ENCODE peak calls at places on chromosomes 11 and 22, in six cellular contexts. One of them, this sample, is unnamed.

GRCh38 chr22:24471570-24471969 is 23.6 kb upstream of the UPB1 start:
- DNase-seq in ELR: no peak
- DNase-seq in kidney tubule cell: no peak
- DNase-seq in T-helper 17 cell: no peak
- DNase-seq in left lobe of liver: no peak
- DNase-seq in stimulated activated CD8-positive, alpha-beta memory T cell treated with anti-CD3 and anti-CD28 coated beads, Interleukin-7, amount 100 ng/mL, for 4 hours: no peak
- DNase-seq in this sample: peak

GRCh38 chr11:96063053-96063452 is 139.1 kb upstream of the MTMR2 start:
- DNase-seq in ELR: no peak
- DNase-seq in kidney tubule cell: no peak
- DNase-seq in T-helper 17 cell: no peak
- DNase-seq in left lobe of liver: no peak
- DNase-seq in stimulated activated CD8-positive, alpha-beta memory T cell treated with anti-CD3 and anti-CD28 coated beads, Interleukin-7, amount 100 ng/mL, for 4 hours: no peak
- DNase-seq in this sample: no peak

GRCh38 chr22:43562843-43563242 is 151.0 kb downstream of the MPPED1 start:
- DNase-seq in ELR: no peak
- DNase-seq in kidney tubule cell: no peak
- DNase-seq in T-helper 17 cell: no peak
- DNase-seq in left lobe of liver: no peak
- DNase-seq in stimulated activated CD8-positive, alpha-beta memory T cell treated with anti-CD3 and anti-CD28 coated beads, Interleukin-7, amount 100 ng/mL, for 4 hours: no peak
- DNase-seq in this sample: no peak

GRCh38 chr11:69377953-69378302 is 84.0 kb downstream of the MYEOV start:
- DNase-seq in ELR: no peak
- DNase-seq in kidney tubule cell: no peak
- DNase-seq in T-helper 17 cell: no peak
- DNase-seq in left lobe of liver: no peak
- DNase-seq in stimulated activated CD8-positive, alpha-beta memory T cell treated with anti-CD3 and anti-CD28 coated beads, Interleukin-7, amount 100 ng/mL, for 4 hours: no peak
- DNase-seq in this sample: no peak

GRCh38 chr11:73310076-73310475 is 2.0 kb downstream of the ARHGEF17 start:
- DNase-seq in ELR: no peak
- DNase-seq in kidney tubule cell: no peak
- DNase-seq in T-helper 17 cell: no peak
- DNase-seq in left lobe of liver: no peak
- DNase-seq in stimulated activated CD8-positive, alpha-beta memory T cell treated with anti-CD3 and anti-CD28 coated beads, Interleukin-7, amount 100 ng/mL, for 4 hours: no peak
- DNase-seq in this sample: peak

GRCh38 chr11:70727021-70727420 is 328.7 kb downstream of the CTTN start:
- DNase-seq in ELR: no peak
- DNase-seq in kidney tubule cell: no peak
- DNase-seq in T-helper 17 cell: no peak
- DNase-seq in left lobe of liver: no peak
- DNase-seq in stimulated activated CD8-positive, alpha-beta memory T cell treated with anti-CD3 and anti-CD28 coated beads, Interleukin-7, amount 100 ng/mL, for 4 hours: no peak
- DNase-seq in this sample: no peak

GRCh38 chr22:43860126-43860525 is 2.2 kb downstream of the SULT4A1 start:
- DNase-seq in ELR: no peak
- DNase-seq in kidney tubule cell: no peak
- DNase-seq in T-helper 17 cell: no peak
- DNase-seq in left lobe of liver: no peak
- DNase-seq in stimulated activated CD8-positive, alpha-beta memory T cell treated with anti-CD3 and anti-CD28 coated beads, Interleukin-7, amount 100 ng/mL, for 4 hours: no peak
- DNase-seq in this sample: no peak

GRCh38 chr11:42824067-42824466 is 487.7 kb upstream of the API5 start:
- DNase-seq in ELR: no peak
- DNase-seq in kidney tubule cell: no peak
- DNase-seq in T-helper 17 cell: no peak
- DNase-seq in left lobe of liver: no peak
- DNase-seq in stimulated activated CD8-positive, alpha-beta memory T cell treated with anti-CD3 and anti-CD28 coated beads, Interleukin-7, amount 100 ng/mL, for 4 hours: no peak
- DNase-seq in this sample: no peak

GRCh38 chr22:27980424-27981148 is 61.5 kb upstream of the PITPNB start:
- DNase-seq in ELR: no peak
- DNase-seq in kidney tubule cell: no peak
- DNase-seq in T-helper 17 cell: no peak
- DNase-seq in left lobe of liver: peak
- DNase-seq in stimulated activated CD8-positive, alpha-beta memory T cell treated with anti-CD3 and anti-CD28 coated beads, Interleukin-7, amount 100 ng/mL, for 4 hours: no peak
- DNase-seq in this sample: no peak

GRCh38 chr11:109697140-109697843 is 275.3 kb downstream of the C11orf87 start:
- DNase-seq in ELR: peak
- DNase-seq in kidney tubule cell: peak
- DNase-seq in T-helper 17 cell: no peak
- DNase-seq in left lobe of liver: no peak
- DNase-seq in stimulated activated CD8-positive, alpha-beta memory T cell treated with anti-CD3 and anti-CD28 coated beads, Interleukin-7, amount 100 ng/mL, for 4 hours: no peak
- DNase-seq in this sample: no peak

GRCh38 chr11:17744151-17744940 is 9.8 kb downstream of the KCNC1 start:
- DNase-seq in ELR: peak
- DNase-seq in kidney tubule cell: peak
- DNase-seq in T-helper 17 cell: no peak
- DNase-seq in left lobe of liver: no peak
- DNase-seq in stimulated activated CD8-positive, alpha-beta memory T cell treated with anti-CD3 and anti-CD28 coated beads, Interleukin-7, amount 100 ng/mL, for 4 hours: no peak
- DNase-seq in this sample: no peak

GRCh38 chr11:83219095-83219494 is 25.6 kb downstream of the ANKRD42 start:
- DNase-seq in ELR: peak
- DNase-seq in kidney tubule cell: no peak
- DNase-seq in T-helper 17 cell: no peak
- DNase-seq in left lobe of liver: no peak
- DNase-seq in stimulated activated CD8-positive, alpha-beta memory T cell treated with anti-CD3 and anti-CD28 coated beads, Interleukin-7, amount 100 ng/mL, for 4 hours: no peak
- DNase-seq in this sample: no peak

GRCh38 chr11:132126973-132127900 is 756.8 kb downstream of the NTM start:
- DNase-seq in ELR: peak
- DNase-seq in kidney tubule cell: peak
- DNase-seq in T-helper 17 cell: no peak
- DNase-seq in left lobe of liver: peak
- DNase-seq in stimulated activated CD8-positive, alpha-beta memory T cell treated with anti-CD3 and anti-CD28 coated beads, Interleukin-7, amount 100 ng/mL, for 4 hours: no peak
- DNase-seq in this sample: no peak

GRCh38 chr11:120539681-120540369 is 28.3 kb downstream of the GRIK4 start:
- DNase-seq in ELR: peak
- DNase-seq in kidney tubule cell: peak
- DNase-seq in T-helper 17 cell: no peak
- DNase-seq in left lobe of liver: no peak
- DNase-seq in stimulated activated CD8-positive, alpha-beta memory T cell treated with anti-CD3 and anti-CD28 coated beads, Interleukin-7, amount 100 ng/mL, for 4 hours: no peak
- DNase-seq in this sample: no peak

GRCh38 chr11:65528819-65529350 is 4.0 kb downstream of the SCYL1 start:
- DNase-seq in ELR: no peak
- DNase-seq in kidney tubule cell: no peak
- DNase-seq in T-helper 17 cell: no peak
- DNase-seq in left lobe of liver: no peak
- DNase-seq in stimulated activated CD8-positive, alpha-beta memory T cell treated with anti-CD3 and anti-CD28 coated beads, Interleukin-7, amount 100 ng/mL, for 4 hours: no peak
- DNase-seq in this sample: no peak

GRCh38 chr22:35301370-35301874 is 1.7 kb downstream of the TOM1 start:
- DNase-seq in ELR: peak
- DNase-seq in kidney tubule cell: peak
- DNase-seq in T-helper 17 cell: no peak
- DNase-seq in left lobe of liver: peak
- DNase-seq in stimulated activated CD8-positive, alpha-beta memory T cell treated with anti-CD3 and anti-CD28 coated beads, Interleukin-7, amount 100 ng/mL, for 4 hours: peak
- DNase-seq in this sample: peak

GRCh38 chr22:44427506-44428470 is 70.2 kb downstream of the RTL6 start:
- DNase-seq in ELR: no peak
- DNase-seq in kidney tubule cell: no peak
- DNase-seq in T-helper 17 cell: no peak
- DNase-seq in left lobe of liver: no peak
- DNase-seq in stimulated activated CD8-positive, alpha-beta memory T cell treated with anti-CD3 and anti-CD28 coated beads, Interleukin-7, amount 100 ng/mL, for 4 hours: no peak
- DNase-seq in this sample: peak

GRCh38 chr11:133198326-133198725 is 334.0 kb downstream of the OPCML start:
- DNase-seq in ELR: no peak
- DNase-seq in kidney tubule cell: no peak
- DNase-seq in T-helper 17 cell: no peak
- DNase-seq in left lobe of liver: no peak
- DNase-seq in stimulated activated CD8-positive, alpha-beta memory T cell treated with anti-CD3 and anti-CD28 coated beads, Interleukin-7, amount 100 ng/mL, for 4 hours: no peak
- DNase-seq in this sample: no peak

GRCh38 chr22:39150848-39151215 is 1.6 kb downstream of the CBX7 start:
- DNase-seq in ELR: no peak
- DNase-seq in kidney tubule cell: peak
- DNase-seq in T-helper 17 cell: no peak
- DNase-seq in left lobe of liver: no peak
- DNase-seq in stimulated activated CD8-positive, alpha-beta memory T cell treated with anti-CD3 and anti-CD28 coated beads, Interleukin-7, amount 100 ng/mL, for 4 hours: no peak
- DNase-seq in this sample: no peak

GRCh38 chr11:123301696-123302400 is 106.8 kb upstream of the CLMP start:
- DNase-seq in ELR: peak
- DNase-seq in kidney tubule cell: peak
- DNase-seq in T-helper 17 cell: peak
- DNase-seq in left lobe of liver: peak
- DNase-seq in stimulated activated CD8-positive, alpha-beta memory T cell treated with anti-CD3 and anti-CD28 coated beads, Interleukin-7, amount 100 ng/mL, for 4 hours: peak
- DNase-seq in this sample: peak

GRCh38 chr11:72303179-72303578 is 59.2 kb upstream of the PHOX2A start:
- DNase-seq in ELR: no peak
- DNase-seq in kidney tubule cell: no peak
- DNase-seq in T-helper 17 cell: no peak
- DNase-seq in left lobe of liver: no peak
- DNase-seq in stimulated activated CD8-positive, alpha-beta memory T cell treated with anti-CD3 and anti-CD28 coated beads, Interleukin-7, amount 100 ng/mL, for 4 hours: no peak
- DNase-seq in this sample: no peak

GRCh38 chr11:36195496-36196346 is 93.5 kb downstream of the COMMD9 start:
- DNase-seq in ELR: no peak
- DNase-seq in kidney tubule cell: no peak
- DNase-seq in T-helper 17 cell: no peak
- DNase-seq in left lobe of liver: no peak
- DNase-seq in stimulated activated CD8-positive, alpha-beta memory T cell treated with anti-CD3 and anti-CD28 coated beads, Interleukin-7, amount 100 ng/mL, for 4 hours: no peak
- DNase-seq in this sample: no peak

This sample was measured in uterus.